ENCODE peak calls at places on chromosomes 7 and 10, in six cellular contexts. One of them, this sample, is unnamed. For H3K27me3, the result is how much of the 10 kb centered on the place peaks cover.

GRCh38 chr10:74675527-74675926 is 150.9 kb upstream of the KAT6B start:
- DNase-seq in ascending aorta: no peak
- DNase-seq in ovary: no peak
- DNase-seq in colonic mucosa: no peak
- DNase-seq in lower lobe of right lung: no peak
- DNase-seq in keratinocyte: no peak
- DNase-seq in this sample: no peak

GRCh38 chr10:132685121-132685891 is 100.6 kb downstream of the NKX6-2 start:
- DNase-seq in ascending aorta: no peak
- DNase-seq in ovary: no peak
- DNase-seq in colonic mucosa: peak
- DNase-seq in lower lobe of right lung: peak
- DNase-seq in keratinocyte: no peak
- DNase-seq in this sample: peak

GRCh38 chr7:79820387-79820786 is 314.2 kb upstream of the GNAI1 start:
- DNase-seq in ascending aorta: no peak
- DNase-seq in ovary: peak
- DNase-seq in colonic mucosa: peak
- DNase-seq in lower lobe of right lung: peak
- DNase-seq in keratinocyte: no peak
- DNase-seq in this sample: no peak

GRCh38 chr10:110181451-110181850 is 26.0 kb upstream of the MXI1 start:
- DNase-seq in ascending aorta: no peak
- DNase-seq in ovary: no peak
- DNase-seq in colonic mucosa: no peak
- DNase-seq in lower lobe of right lung: no peak
- DNase-seq in keratinocyte: no peak
- DNase-seq in this sample: no peak

GRCh38 chr7:142646274-142646895 is 102.9 kb upstream of the PRSS1 start:
- DNase-seq in ascending aorta: no peak
- DNase-seq in ovary: no peak
- DNase-seq in colonic mucosa: no peak
- DNase-seq in lower lobe of right lung: no peak
- DNase-seq in keratinocyte: no peak
- DNase-seq in this sample: no peak

GRCh38 chr10:71040890-71041590 is 152.7 kb upstream of the PCBD1 start:
- DNase-seq in ascending aorta: no peak
- DNase-seq in ovary: no peak
- DNase-seq in colonic mucosa: no peak
- DNase-seq in lower lobe of right lung: no peak
- DNase-seq in keratinocyte: no peak
- DNase-seq in this sample: no peak

GRCh38 chr7:12519682-12520009 is 50.9 kb upstream of the SCIN start:
- DNase-seq in ascending aorta: no peak
- DNase-seq in ovary: no peak
- DNase-seq in colonic mucosa: no peak
- DNase-seq in lower lobe of right lung: no peak
- DNase-seq in keratinocyte: no peak
- DNase-seq in this sample: no peak

GRCh38 chr10:72121389-72121788 is 33.0 kb upstream of the SPOCK2 start:
- DNase-seq in ascending aorta: no peak
- DNase-seq in ovary: no peak
- DNase-seq in colonic mucosa: no peak
- DNase-seq in lower lobe of right lung: no peak
- DNase-seq in keratinocyte: no peak
- DNase-seq in this sample: no peak

GRCh38 chr7:98284335-98285036 is 3.0 kb downstream of the BRI3 start:
- DNase-seq in ascending aorta: peak
- DNase-seq in ovary: peak
- DNase-seq in colonic mucosa: peak
- DNase-seq in lower lobe of right lung: peak
- DNase-seq in keratinocyte: no peak
- DNase-seq in this sample: no peak

GRCh38 chr10:102240467-102241036 is 760 bp downstream of the PITX3 start:
- DNase-seq in ascending aorta: no peak
- DNase-seq in ovary: no peak
- DNase-seq in colonic mucosa: no peak
- DNase-seq in lower lobe of right lung: no peak
- DNase-seq in keratinocyte: no peak
- DNase-seq in this sample: no peak

GRCh38 chr10:129047585-129047984 is 419.5 kb upstream of the MGMT start:
- DNase-seq in ascending aorta: no peak
- DNase-seq in ovary: no peak
- DNase-seq in colonic mucosa: no peak
- DNase-seq in lower lobe of right lung: no peak
- DNase-seq in keratinocyte: no peak
- DNase-seq in this sample: no peak
- TF ChIP-seq CTCF in ascending aorta: no peak
- TF ChIP-seq CTCF in ovary: no peak
- TF ChIP-seq CTCF in colonic mucosa: no peak
- TF ChIP-seq CTCF in lower lobe of right lung: no peak
- TF ChIP-seq CTCF in keratinocyte: no peak
- TF ChIP-seq CTCF in this sample: no peak

GRCh38 chr7:95088536-95088935 is 181.1 kb downstream of the PPP1R9A start:
- DNase-seq in ascending aorta: no peak
- DNase-seq in ovary: no peak
- DNase-seq in colonic mucosa: no peak
- DNase-seq in lower lobe of right lung: no peak
- DNase-seq in keratinocyte: no peak
- DNase-seq in this sample: no peak
- H3K4me3 ChIP-seq in ascending aorta: no peak
- H3K4me3 ChIP-seq in ovary: no peak
- H3K4me3 ChIP-seq in colonic mucosa: no peak
- H3K4me3 ChIP-seq in lower lobe of right lung: no peak
- H3K4me3 ChIP-seq in keratinocyte: no peak
- H3K4me3 ChIP-seq in this sample: no peak

GRCh38 chr7:25553580-25554274 is 325.4 kb upstream of the NPVF start:
- DNase-seq in ascending aorta: no peak
- DNase-seq in ovary: no peak
- DNase-seq in colonic mucosa: no peak
- DNase-seq in lower lobe of right lung: no peak
- DNase-seq in keratinocyte: no peak
- DNase-seq in this sample: no peak
- H3K27me3 ChIP-seq in ascending aorta: under half
- H3K27me3 ChIP-seq in ovary: under half
- H3K27me3 ChIP-seq in colonic mucosa: under half
- H3K27me3 ChIP-seq in lower lobe of right lung: under half
- H3K27me3 ChIP-seq in keratinocyte: under half
- H3K27me3 ChIP-seq in this sample: under half

GRCh38 chr7:158228986-158229385 is 358.6 kb downstream of the PTPRN2 start:
- DNase-seq in ascending aorta: no peak
- DNase-seq in ovary: no peak
- DNase-seq in colonic mucosa: no peak
- DNase-seq in lower lobe of right lung: no peak
- DNase-seq in keratinocyte: no peak
- DNase-seq in this sample: no peak

GRCh38 chr7:158229945-158230344 is 357.7 kb downstream of the PTPRN2 start:
- DNase-seq in ascending aorta: no peak
- DNase-seq in ovary: no peak
- DNase-seq in colonic mucosa: no peak
- DNase-seq in lower lobe of right lung: no peak
- DNase-seq in keratinocyte: no peak
- DNase-seq in this sample: no peak

GRCh38 chr7:158227258-158227657 is 360.4 kb downstream of the PTPRN2 start:
- DNase-seq in ascending aorta: no peak
- DNase-seq in ovary: no peak
- DNase-seq in colonic mucosa: no peak
- DNase-seq in lower lobe of right lung: no peak
- DNase-seq in keratinocyte: no peak
- DNase-seq in this sample: no peak

GRCh38 chr7:158228131-158228530 is 359.5 kb downstream of the PTPRN2 start:
- DNase-seq in ascending aorta: no peak
- DNase-seq in ovary: no peak
- DNase-seq in colonic mucosa: no peak
- DNase-seq in lower lobe of right lung: no peak
- DNase-seq in keratinocyte: no peak
- DNase-seq in this sample: no peak
- TF ChIP-seq CTCF in ascending aorta: no peak
- TF ChIP-seq CTCF in ovary: no peak
- TF ChIP-seq CTCF in colonic mucosa: no peak
- TF ChIP-seq CTCF in lower lobe of right lung: no peak
- TF ChIP-seq CTCF in keratinocyte: no peak
- TF ChIP-seq CTCF in this sample: no peak

DNA sequence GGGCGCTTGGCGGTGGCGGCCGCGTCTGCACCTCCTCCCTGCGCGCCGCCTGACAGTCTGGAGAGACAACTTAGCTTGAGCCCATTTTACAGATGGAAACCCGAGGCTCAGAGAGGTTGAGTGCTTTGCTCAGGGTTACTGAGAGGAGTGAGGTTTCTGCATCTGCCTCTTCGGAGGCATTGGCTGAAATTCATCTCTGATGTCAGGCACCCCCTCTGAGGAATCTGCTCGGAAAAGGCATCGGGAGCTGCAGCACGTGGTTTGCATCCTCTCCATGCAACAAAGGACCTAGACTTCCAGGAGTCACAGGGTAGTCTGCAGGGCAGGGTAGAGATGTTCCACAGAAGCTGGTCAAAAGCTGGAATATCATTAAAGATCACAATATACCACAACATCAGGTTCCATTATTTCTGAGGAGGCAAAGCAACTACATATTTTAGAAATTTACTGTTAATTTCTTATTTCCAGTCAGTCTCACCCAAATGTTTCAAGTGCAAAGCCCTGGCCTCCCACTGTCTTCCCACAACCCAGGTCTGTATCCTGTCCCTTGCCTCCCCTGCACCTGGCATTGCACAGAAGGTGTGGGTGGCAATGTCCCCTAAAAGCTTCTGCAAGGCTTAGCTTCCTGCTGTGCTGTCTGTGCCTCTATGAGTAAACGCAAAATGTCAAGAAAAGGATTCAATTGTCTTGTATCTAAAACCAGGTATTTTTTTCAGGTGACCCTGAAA is 3.4 kb upstream of the ANTXRL start:
- DNase-seq in ascending aorta: no peak
- DNase-seq in ovary: no peak
- DNase-seq in colonic mucosa: no peak
- DNase-seq in lower lobe of right lung: no peak
- DNase-seq in keratinocyte: no peak
- DNase-seq in this sample: no peak
- H3K4me3 ChIP-seq in ascending aorta: peak
- H3K4me3 ChIP-seq in ovary: no peak
- H3K4me3 ChIP-seq in colonic mucosa: peak
- H3K4me3 ChIP-seq in lower lobe of right lung: peak
- H3K4me3 ChIP-seq in keratinocyte: peak
- H3K4me3 ChIP-seq in this sample: no peak